ENCODE peak calls at places on chromosomes 2 and 18, in six cellular contexts. One of them, this sample, is unnamed.
A peak's percentile ranks its signal among the peaks of the same experiment; 100 is the strongest.

GRCh38 chr18:13660510-13660909 is 65.8 kb downstream of the FAM210A start:
- DNase-seq in IMR-90: no peak
- DNase-seq in cardiac fibroblast: peak; percentile 19
- DNase-seq in spleen: no peak
- DNase-seq in heart left ventricle: peak; percentile 64
- DNase-seq in hepatocyte: no peak
- DNase-seq in this sample: no peak

GRCh38 chr2:160371251-160372009 is 122.2 kb downstream of the RBMS1 start:
- DNase-seq in cardiac fibroblast: peak; percentile 66
- DNase-seq in IMR-90: no peak
- DNase-seq in heart left ventricle: peak; percentile 46
- DNase-seq in spleen: no peak
- DNase-seq in hepatocyte: no peak
- DNase-seq in this sample: no peak

GRCh38 chr18:63619661-63620060 is 24.4 kb downstream of the SERPINB4 start:
- DNase-seq in cardiac fibroblast: no peak
- DNase-seq in hepatocyte: no peak
- DNase-seq in spleen: no peak
- DNase-seq in heart left ventricle: no peak
- DNase-seq in IMR-90: no peak
- DNase-seq in this sample: no peak

GRCh38 chr2:12448846-12449480 is 267.8 kb upstream of the TRIB2 start:
- DNase-seq in spleen: no peak
- DNase-seq in heart left ventricle: no peak
- DNase-seq in cardiac fibroblast: peak; percentile 49
- DNase-seq in IMR-90: peak; percentile 60
- DNase-seq in hepatocyte: no peak
- DNase-seq in this sample: no peak

GRCh38 chr2:9990735-9991134 is 39.2 kb downstream of the GRHL1 start:
- DNase-seq in hepatocyte: no peak
- DNase-seq in IMR-90: no peak
- DNase-seq in heart left ventricle: peak; percentile 83
- DNase-seq in cardiac fibroblast: peak; percentile 25
- DNase-seq in spleen: no peak
- DNase-seq in this sample: no peak

GRCh38 chr2:11572996-11573395 is 39.2 kb downstream of the GREB1 start:
- DNase-seq in heart left ventricle: no peak
- DNase-seq in spleen: peak; percentile 50
- DNase-seq in IMR-90: no peak
- DNase-seq in cardiac fibroblast: no peak
- DNase-seq in hepatocyte: no peak
- DNase-seq in this sample: no peak

GRCh38 chr18:63523660-63524059 is 18.5 kb upstream of the SERPINB12 start:
- DNase-seq in hepatocyte: no peak
- DNase-seq in heart left ventricle: no peak
- DNase-seq in IMR-90: peak; percentile 10
- DNase-seq in cardiac fibroblast: peak; percentile 9
- DNase-seq in spleen: no peak
- DNase-seq in this sample: no peak

GRCh38 chr2:191804711-191805230 is 42.1 kb downstream of the CAVIN2 start:
- DNase-seq in IMR-90: no peak
- DNase-seq in spleen: no peak
- DNase-seq in cardiac fibroblast: no peak
- DNase-seq in hepatocyte: no peak
- DNase-seq in heart left ventricle: no peak
- DNase-seq in this sample: no peak

GRCh38 chr18:79911871-79912270 is 39.6 kb downstream of the SLC66A2 start:
- DNase-seq in spleen: peak; percentile 39
- DNase-seq in heart left ventricle: no peak
- DNase-seq in cardiac fibroblast: no peak
- DNase-seq in hepatocyte: peak; percentile 2
- DNase-seq in IMR-90: no peak
- DNase-seq in this sample: no peak

GRCh38 chr2:168490916-168491605 is 35.0 kb downstream of the CERS6 start:
- DNase-seq in spleen: no peak
- DNase-seq in IMR-90: no peak
- DNase-seq in cardiac fibroblast: peak; percentile 30
- DNase-seq in heart left ventricle: no peak
- DNase-seq in hepatocyte: no peak
- DNase-seq in this sample: no peak

GRCh38 chr2:147886136-147886535 is 41.3 kb downstream of the ACVR2A start:
- DNase-seq in spleen: no peak
- DNase-seq in heart left ventricle: no peak
- DNase-seq in IMR-90: no peak
- DNase-seq in hepatocyte: no peak
- DNase-seq in cardiac fibroblast: no peak
- DNase-seq in this sample: no peak

GRCh38 chr2:177433402-177433801 is 40.8 kb downstream of the AGPS start:
- DNase-seq in spleen: no peak
- DNase-seq in heart left ventricle: no peak
- DNase-seq in IMR-90: no peak
- DNase-seq in cardiac fibroblast: peak; percentile 39
- DNase-seq in hepatocyte: no peak
- DNase-seq in this sample: no peak

GRCh38 chr18:57970356-57971095 is 73.5 kb upstream of the NEDD4L start:
- DNase-seq in IMR-90: no peak
- DNase-seq in hepatocyte: no peak
- DNase-seq in heart left ventricle: no peak
- DNase-seq in spleen: no peak
- DNase-seq in cardiac fibroblast: no peak
- DNase-seq in this sample: no peak

GRCh38 chr2:236993-237539 is 26.8 kb downstream of the SH3YL1 start:
- DNase-seq in IMR-90: no peak
- DNase-seq in heart left ventricle: no peak
- DNase-seq in cardiac fibroblast: no peak
- DNase-seq in hepatocyte: no peak
- DNase-seq in spleen: no peak
- DNase-seq in this sample: no peak

GRCh38 chr2:58571181-58571852 is 330.2 kb upstream of the FANCL start:
- DNase-seq in hepatocyte: peak; percentile 83
- DNase-seq in IMR-90: peak; percentile 69
- DNase-seq in heart left ventricle: no peak
- DNase-seq in cardiac fibroblast: peak; percentile 81
- DNase-seq in spleen: no peak
- DNase-seq in this sample: peak; percentile 23

GRCh38 chr18:14970027-14970426 is 222.1 kb downstream of the ANKRD30B start:
- DNase-seq in heart left ventricle: no peak
- DNase-seq in IMR-90: no peak
- DNase-seq in cardiac fibroblast: peak; percentile 42
- DNase-seq in hepatocyte: no peak
- DNase-seq in spleen: no peak
- DNase-seq in this sample: no peak

GRCh38 chr2:69902213-69902922 is 8.6 kb downstream of the SNRNP27 start:
- DNase-seq in heart left ventricle: peak; percentile 32
- DNase-seq in spleen: peak; percentile 88
- DNase-seq in hepatocyte: no peak
- DNase-seq in cardiac fibroblast: no peak
- DNase-seq in IMR-90: no peak
- DNase-seq in this sample: no peak

GRCh38 chr18:25633563-25633962 is 281.6 kb upstream of the ZNF521 start:
- DNase-seq in spleen: no peak
- DNase-seq in heart left ventricle: no peak
- DNase-seq in hepatocyte: no peak
- DNase-seq in cardiac fibroblast: no peak
- DNase-seq in IMR-90: no peak
- DNase-seq in this sample: no peak

GRCh38 chr2:105868060-105868459 is 123.3 kb downstream of the NCK2 start:
- DNase-seq in hepatocyte: no peak
- DNase-seq in IMR-90: no peak
- DNase-seq in spleen: no peak
- DNase-seq in cardiac fibroblast: no peak
- DNase-seq in heart left ventricle: peak; percentile 35
- DNase-seq in this sample: no peak

GRCh38 chr2:27723372-27724144 is 48.0 kb upstream of the MRPL33 start:
- DNase-seq in spleen: no peak
- DNase-seq in heart left ventricle: peak; percentile 68
- DNase-seq in cardiac fibroblast: peak; percentile 86
- DNase-seq in IMR-90: peak; percentile 75
- DNase-seq in hepatocyte: peak; percentile 91
- DNase-seq in this sample: peak; percentile 46

GRCh38 chr18:3693385-3693784 is 243.4 kb downstream of the TGIF1 start:
- DNase-seq in hepatocyte: no peak
- DNase-seq in cardiac fibroblast: no peak
- DNase-seq in heart left ventricle: no peak
- DNase-seq in spleen: no peak
- DNase-seq in IMR-90: no peak
- DNase-seq in this sample: no peak

GRCh38 chr2:12684471-12684936 is 32.2 kb upstream of the TRIB2 start:
- DNase-seq in IMR-90: peak; percentile 63
- DNase-seq in cardiac fibroblast: peak; percentile 70
- DNase-seq in spleen: no peak
- DNase-seq in hepatocyte: no peak
- DNase-seq in heart left ventricle: no peak
- DNase-seq in this sample: peak; percentile 18

DNA sequence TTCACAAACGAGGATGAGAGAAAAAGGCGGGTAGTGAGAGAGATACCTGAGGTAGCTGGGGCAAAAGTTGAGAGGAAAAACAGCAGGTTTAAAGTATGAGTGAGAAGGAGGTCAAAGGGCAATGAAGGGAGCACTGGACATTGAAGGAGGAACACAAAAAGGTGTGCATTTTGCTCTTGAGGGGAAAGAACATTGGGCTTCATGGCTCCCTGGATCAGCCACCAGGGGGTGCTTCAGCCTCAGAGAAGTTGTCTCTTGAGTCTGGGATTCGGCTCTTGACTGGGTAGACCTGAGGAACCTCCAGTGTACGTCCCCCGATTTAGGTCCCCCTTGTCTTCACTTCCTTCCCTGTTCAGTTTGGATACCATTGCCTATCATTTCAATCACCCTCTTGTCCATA is 128.5 kb downstream of the RAPGEF4 start:
- DNase-seq in hepatocyte: peak; percentile 60
- DNase-seq in spleen: no peak
- DNase-seq in heart left ventricle: peak; percentile 60
- DNase-seq in IMR-90: peak; percentile 51
- DNase-seq in cardiac fibroblast: peak; percentile 70
- DNase-seq in this sample: no peak
- TF ChIP-seq CTCF in hepatocyte: peak; percentile 50
- TF ChIP-seq CTCF in spleen: peak; percentile 47
- TF ChIP-seq CTCF in heart left ventricle: peak; percentile 52
- TF ChIP-seq CTCF in IMR-90: peak; percentile 65
- TF ChIP-seq CTCF in cardiac fibroblast: peak; percentile 89
- TF ChIP-seq CTCF in this sample: peak; percentile 73

GRCh38 chr2:73173781-73174180 is 28.6 kb upstream of the NOTO start:
- DNase-seq in hepatocyte: no peak
- DNase-seq in spleen: no peak
- DNase-seq in heart left ventricle: no peak
- DNase-seq in IMR-90: no peak
- DNase-seq in cardiac fibroblast: no peak
- DNase-seq in this sample: no peak

GRCh38 chr2:73175663-73176204 is 26.6 kb upstream of the NOTO start:
- DNase-seq in IMR-90: peak; percentile 62
- DNase-seq in cardiac fibroblast: peak; percentile 41
- DNase-seq in heart left ventricle: peak; percentile 92
- DNase-seq in spleen: peak; percentile 93
- DNase-seq in hepatocyte: peak; percentile 83
- DNase-seq in this sample: no peak

GRCh38 chr2:73174941-73175662 is 27.3 kb upstream of the NOTO start:
- DNase-seq in IMR-90: no peak
- DNase-seq in heart left ventricle: no peak
- DNase-seq in cardiac fibroblast: no peak
- DNase-seq in spleen: no peak
- DNase-seq in hepatocyte: no peak
- DNase-seq in this sample: no peak

GRCh38 chr2:73172963-73173362 is 29.4 kb upstream of the NOTO start:
- DNase-seq in spleen: no peak
- DNase-seq in hepatocyte: peak; percentile 21
- DNase-seq in IMR-90: peak; percentile 69
- DNase-seq in heart left ventricle: no peak
- DNase-seq in cardiac fibroblast: no peak
- DNase-seq in this sample: no peak

DNA sequence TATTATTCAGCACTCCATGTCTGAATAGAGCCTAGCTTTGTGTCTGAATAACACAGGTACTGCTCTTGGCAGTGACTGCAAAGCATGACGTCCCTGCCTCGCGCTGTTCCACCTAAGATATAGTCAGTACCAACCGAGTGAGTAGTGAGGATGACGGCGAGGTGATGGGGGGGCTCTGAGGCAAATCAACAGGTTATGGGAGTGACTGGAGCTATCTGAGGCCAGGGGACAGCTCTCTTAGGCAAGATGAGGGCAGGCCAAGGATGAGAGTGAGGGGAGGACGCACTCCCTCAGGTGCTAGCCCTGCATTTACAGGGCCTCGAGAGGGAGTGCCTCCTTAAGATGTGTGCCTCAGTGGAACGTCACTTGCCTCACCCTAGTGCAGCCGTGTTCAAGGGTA is 28.1 kb upstream of the NOTO start:
- DNase-seq in hepatocyte: no peak
- DNase-seq in spleen: no peak
- DNase-seq in heart left ventricle: no peak
- DNase-seq in IMR-90: no peak
- DNase-seq in cardiac fibroblast: no peak
- DNase-seq in this sample: no peak
- H3K4me3 ChIP-seq in hepatocyte: no peak overlapping the region
- H3K4me3 ChIP-seq in spleen: no peak overlapping the region
- H3K4me3 ChIP-seq in heart left ventricle: no peak overlapping the region
- H3K4me3 ChIP-seq in IMR-90: no peak overlapping the region
- H3K4me3 ChIP-seq in cardiac fibroblast: no peak overlapping the region
- H3K4me3 ChIP-seq in this sample: no peak overlapping the region

DNA sequence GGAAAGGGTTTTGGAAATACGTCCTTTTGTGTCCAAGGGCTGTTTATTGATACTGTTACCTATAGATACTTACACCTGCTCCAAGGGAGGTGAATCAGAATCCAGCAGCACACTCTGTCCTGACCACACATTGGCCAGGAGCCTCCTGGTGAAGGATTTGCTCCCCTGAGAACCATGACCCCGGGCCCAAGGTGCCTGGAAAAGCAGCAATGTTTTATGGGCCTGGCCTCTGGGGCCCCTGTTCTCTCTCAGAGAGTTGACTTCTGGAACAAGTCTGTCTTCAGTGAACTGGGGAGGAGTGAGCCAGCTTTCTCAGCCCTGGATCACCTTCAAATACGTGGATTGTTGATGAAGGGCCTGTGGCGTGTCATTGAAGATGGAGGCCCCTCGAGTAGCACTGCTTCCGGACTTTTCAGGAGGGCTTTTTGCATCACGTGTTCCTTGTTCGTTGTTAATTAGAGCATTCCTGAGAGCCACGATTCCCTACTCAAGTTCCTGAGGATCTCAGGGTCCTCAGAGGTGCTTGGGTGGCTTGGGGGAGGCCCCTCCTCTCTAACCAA is 78.5 kb upstream of the RPL31 start:
- DNase-seq in hepatocyte: no peak
- DNase-seq in IMR-90: no peak
- DNase-seq in spleen: no peak
- DNase-seq in heart left ventricle: no peak
- DNase-seq in cardiac fibroblast: no peak
- DNase-seq in this sample: no peak
- TF ChIP-seq CTCF in hepatocyte: no peak
- TF ChIP-seq CTCF in IMR-90: no peak
- TF ChIP-seq CTCF in spleen: no peak
- TF ChIP-seq CTCF in heart left ventricle: no peak
- TF ChIP-seq CTCF in cardiac fibroblast: no peak
- TF ChIP-seq CTCF in this sample: no peak

DNA sequence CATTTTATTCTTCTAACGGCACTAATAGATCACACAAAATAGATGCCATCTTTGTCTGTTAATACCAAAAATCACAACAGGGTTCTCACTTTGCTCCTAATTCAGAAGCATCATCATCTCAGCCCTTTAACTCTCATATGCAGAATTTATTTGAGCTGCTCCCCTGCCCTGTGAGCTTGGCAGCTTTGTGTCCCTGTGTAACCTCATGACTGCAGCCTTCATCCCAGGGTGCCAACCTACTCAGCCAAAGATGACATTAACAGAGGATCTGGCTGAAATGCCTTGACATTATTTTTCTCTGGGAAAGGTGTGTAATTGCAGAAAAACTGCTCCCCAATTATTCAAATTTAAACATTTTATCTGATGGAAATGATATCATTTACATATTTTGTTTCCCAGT is 319.4 kb downstream of the NRXN1 start:
- DNase-seq in cardiac fibroblast: no peak
- DNase-seq in IMR-90: no peak
- DNase-seq in spleen: no peak
- DNase-seq in hepatocyte: no peak
- DNase-seq in heart left ventricle: no peak
- DNase-seq in this sample: no peak
- H3K4me3 ChIP-seq in cardiac fibroblast: no peak overlapping the region
- H3K4me3 ChIP-seq in IMR-90: no peak overlapping the region
- H3K4me3 ChIP-seq in spleen: no peak overlapping the region
- H3K4me3 ChIP-seq in hepatocyte: no peak overlapping the region
- H3K4me3 ChIP-seq in heart left ventricle: no peak overlapping the region
- H3K4me3 ChIP-seq in this sample: no peak overlapping the region